ENCODE peak calls at places on chromosomes 12 and 14, in five cellular contexts. M, O, U, T and C are unnamed samples.

GRCh38 chr12:81492131-81492720 is 266.9 kb downstream of the PPFIA2 start:
- DNase-seq in M (no peak), O (no peak), U (no peak), T (no peak), C (no peak)

GRCh38 chr14:29752221-29752923 is 175.3 kb downstream of the PRKD1 start:
- DNase-seq in M (no peak), O (no peak), U (no peak), T (no peak), C (no peak)

GRCh38 chr12:288687-289086 is 26.1 kb upstream of the SLC6A13 start:
- DNase-seq in M (peak; percentile 39), O (no peak), U (peak; percentile 78), T (no peak), C (peak; percentile 49)

GRCh38 chr14:77023001-77023996 is 5.2 kb downstream of the IRF2BPL start:
- DNase-seq in M (peak; percentile 46), O (no peak), U (peak; percentile 40), T (no peak), C (no peak)

GRCh38 chr14:63545431-63545830 is 2.3 kb upstream of the PPP2R5E start:
- DNase-seq in M (no peak), O (no peak), U (no peak), T (no peak), C (no peak)

GRCh38 chr12:53062011-53062961 is 12.4 kb downstream of the TNS2 start:
- DNase-seq in M (no peak), O (no peak), U (no peak), T (no peak), C (no peak)

GRCh38 chr14:60805881-60806569 is 71.5 kb downstream of the MNAT1 start:
- DNase-seq in M (no peak), O (peak; percentile 64), U (peak; percentile 42), T (no peak), C (peak; percentile 28)

GRCh38 chr14:57865450-57866198 is at the start of gene SLC35F4:
- DNase-seq in M (peak; percentile 29), O (no peak), U (no peak), T (peak; percentile 60), C (no peak)

GRCh38 chr14:32560213-32560857 is 231.2 kb downstream of the AKAP6 start:
- DNase-seq in M (peak; percentile 29), O (peak; percentile 63), U (peak; percentile 93), T (peak; percentile 61), C (peak; percentile 72)

GRCh38 chr12:120238224-120238616 is 27.3 kb downstream of the PXN start:
- DNase-seq in M (no peak), O (no peak), U (no peak), T (no peak), C (no peak)

GRCh38 chr12:29427964-29428363 is 47.0 kb upstream of the ERGIC2 start:
- DNase-seq in M (peak; percentile 41), O (no peak), U (no peak), T (no peak), C (no peak)

GRCh38 chr12:71592841-71593240 is 70.8 kb downstream of the ZFC3H1 start:
- DNase-seq in M (no peak), O (no peak), U (no peak), T (no peak), C (no peak)

GRCh38 chr14:55441286-55441685 is 870 bp upstream of the TBPL2 start:
- DNase-seq in M (no peak), O (no peak), U (no peak), T (no peak), C (no peak)

GRCh38 chr12:109582636-109583035 is 9.0 kb downstream of the MVK start:
- DNase-seq in M (peak; percentile 74), O (no peak), U (no peak), T (no peak), C (no peak)

GRCh38 chr12:100464529-100464928 is 9.1 kb upstream of the NR1H4 start:
- DNase-seq in M (no peak), O (no peak), U (no peak), T (no peak), C (no peak)

GRCh38 chr12:122988612-122989442 is 8.3 kb downstream of the ARL6IP4 start:
- DNase-seq in M (no peak), O (no peak), U (no peak), T (no peak), C (no peak)

GRCh38 chr12:12916135-12916956 is 25.0 kb downstream of the GPRC5A start:
- DNase-seq in M (peak; percentile 85), O (peak; percentile 76), U (peak; percentile 75), T (peak; percentile 89), C (no peak)

GRCh38 chr12:31363416-31363809 is 37.5 kb upstream of the SINHCAF start:
- DNase-seq in M (no peak), O (no peak), U (no peak), T (no peak), C (no peak)

GRCh38 chr12:52186135-52186840 is 5.5 kb downstream of the KRT80 start:
- DNase-seq in M (no peak), O (peak; percentile 75), U (peak; percentile 83), T (no peak), C (no peak)

GRCh38 chr14:79698218-79698617 is 513.1 kb downstream of the DIO2 start:
- DNase-seq in M (no peak), O (no peak), U (no peak), T (no peak), C (no peak)

GRCh38 chr12:121397521-121397920 is 2.4 kb upstream of the RNF34 start:
- DNase-seq in M (no peak), O (no peak), U (no peak), T (no peak), C (no peak)

GRCh38 chr12:19428261-19428660 is 11.0 kb upstream of the AEBP2 start:
- DNase-seq in M (no peak), O (no peak), U (peak; percentile 69), T (no peak), C (no peak)

GRCh38 chr12:110253176-110253575 is 27.9 kb upstream of the ATP2A2 start:
- DNase-seq in M (peak; percentile 92), O (peak; percentile 54), U (no peak), T (no peak), C (no peak)

GRCh38 chr14:69460093-69460701 is 24.3 kb upstream of the PLEKHD1 start:
- DNase-seq in M (peak; percentile 61), O (peak; percentile 79), U (peak; percentile 85), T (peak; percentile 56), C (peak; percentile 71)

GRCh38 chr14:105326568-105326867 is 12.0 kb downstream of the PACS2 start:
- DNase-seq in M (no peak), O (no peak), U (no peak), T (no peak), C (no peak)

GRCh38 chr14:101478796-101479410 is 82.4 kb upstream of the DIO3 start:
- DNase-seq in M (no peak), O (no peak), U (no peak), T (no peak), C (no peak)

GRCh38 chr14:32693114-32693513 is 245.6 kb upstream of the NPAS3 start:
- DNase-seq in M (no peak), O (peak; percentile 39), U (peak; percentile 58), T (no peak), C (no peak)

GRCh38 chr14:64709126-64709525 is 4.9 kb downstream of the PLEKHG3 start:
- DNase-seq in M (no peak), O (no peak), U (no peak), T (no peak), C (no peak)

GRCh38 chr12:123546281-123546680 is 12.8 kb upstream of the RILPL1 start:
- DNase-seq in M (no peak), O (peak; percentile 41), U (peak; percentile 18), T (no peak), C (no peak)

GRCh38 chr12:12533238-12533829 is 29.3 kb downstream of the DUSP16 start:
- DNase-seq in M (peak; percentile 64), O (no peak), U (no peak), T (no peak), C (no peak)

GRCh38 chr12:93025145-93026103 is 96.3 kb upstream of the EEA1 start:
- DNase-seq in M (no peak), O (peak; percentile 52), U (peak; percentile 70), T (peak; percentile 6), C (peak; percentile 48)
- TF ChIP-seq CTCF in M (peak; percentile 69), O (peak; percentile 50), U (peak; percentile 82), T (peak; percentile 32), C (peak; percentile 60)

GRCh38 chr14:97975960-97976359 is 1178.8 kb downstream of the VRK1 start:
- DNase-seq in M (no peak), O (no peak), U (no peak), T (no peak), C (no peak)
- TF ChIP-seq CTCF in M (no peak), O (no peak), U (no peak), T (no peak), C (no peak)

GRCh38 chr14:93952829-93953228 is 23.5 kb downstream of the ASB2 start:
- DNase-seq in M (no peak), O (no peak), U (no peak), T (no peak), C (no peak)

GRCh38 chr14:93953739-93954515 is 22.4 kb downstream of the ASB2 start:
- DNase-seq in M (no peak), O (no peak), U (no peak), T (no peak), C (no peak)

GRCh38 chr14:93954516-93954830 is 21.9 kb downstream of the ASB2 start:
- DNase-seq in M (no peak), O (no peak), U (no peak), T (no peak), C (no peak)

GRCh38 chr14:93951798-93952540 is 24.4 kb downstream of the ASB2 start:
- DNase-seq in M (no peak), O (no peak), U (no peak), T (no peak), C (no peak)

DNA sequence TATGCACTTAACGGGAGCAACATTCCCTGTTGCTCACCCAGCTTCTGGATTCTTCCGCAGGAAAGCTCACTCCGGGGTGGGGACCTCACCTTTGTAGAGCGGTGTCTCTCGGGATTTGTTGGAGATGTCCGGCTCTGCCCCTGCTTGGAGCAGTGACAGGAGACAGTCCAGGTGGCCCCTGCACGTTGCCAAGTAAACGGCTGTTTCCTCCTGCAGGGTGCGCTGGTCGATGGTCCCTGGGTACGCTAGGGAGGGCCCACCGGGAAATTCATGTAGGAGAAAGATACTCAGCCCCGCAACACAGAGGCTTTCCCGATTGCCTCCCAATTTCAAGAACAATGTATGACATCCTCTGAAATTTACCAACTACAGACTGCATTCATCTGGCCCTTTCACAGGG is 23.1 kb downstream of the ASB2 start:
- DNase-seq in M (no peak), O (no peak), U (no peak), T (no peak), C (no peak)
- TF ChIP-seq CTCF in M (no peak), O (no peak), U (no peak), T (no peak), C (no peak)

GRCh38 chr14:37122288-37122687 is 50.1 kb downstream of the SLC25A21 start:
- DNase-seq in M (no peak), O (peak; percentile 41), U (peak; percentile 58), T (no peak), C (no peak)

GRCh38 chr14:37118673-37119366 is 53.6 kb downstream of the SLC25A21 start:
- DNase-seq in M (no peak), O (no peak), U (no peak), T (no peak), C (no peak)

GRCh38 chr14:37129047-37129446 is 43.4 kb downstream of the SLC25A21 start:
- DNase-seq in M (no peak), O (no peak), U (no peak), T (no peak), C (no peak)

GRCh38 chr14:37122919-37123639 is 49.3 kb downstream of the SLC25A21 start:
- DNase-seq in M (no peak), O (no peak), U (no peak), T (no peak), C (no peak)

GRCh38 chr14:37124617-37125016 is 47.8 kb downstream of the SLC25A21 start:
- DNase-seq in M (no peak), O (no peak), U (no peak), T (no peak), C (no peak)
- TF ChIP-seq CTCF in M (no peak), O (no peak), U (peak; percentile 19), T (no peak), C (peak; percentile 24)

GRCh38 chr12:130026608-130027176 is 122.9 kb upstream of the TMEM132D start:
- DNase-seq in M (no peak), O (no peak), U (no peak), T (no peak), C (no peak)
- TF ChIP-seq CTCF in M (peak; percentile 27), O (peak; percentile 25), U (peak; percentile 55), T (no peak), C (peak; percentile 44)